ENCODE peak calls at places on chromosomes 12 and 14, in five cellular contexts. U is lower lobe of right lung; H is BJ; C is cardiac muscle cell; O is CD8-positive, alpha-beta T cell. T is an unnamed sample. For H3K27me3, the result is how much of the 10 kb centered on the place peaks cover.

GRCh38 chr12:22334696-22335290 is at the start of gene ST8SIA1:
- DNase-seq in O (peak), U (peak), H (no peak), C (peak), T (peak)

GRCh38 chr12:51937941-51938340 is 13.6 kb upstream of the ACVR1B start:
- DNase-seq in U (no peak), C (no peak), H (no peak), O (no peak), T (no peak)

GRCh38 chr14:68680541-68681051 is 112.3 kb downstream of the ZFP36L1 start:
- DNase-seq in U (no peak), C (no peak), H (peak), O (no peak), T (no peak)

GRCh38 chr14:105294142-105294597 is 6.6 kb downstream of the BRF1 start:
- DNase-seq in H (no peak), C (no peak), U (no peak), O (peak), T (peak)

GRCh38 chr14:50669441-50669986 is 1.4 kb upstream of the SAV1 start:
- DNase-seq in O (no peak), C (no peak), H (no peak), U (no peak), T (no peak)

GRCh38 chr12:70982991-70983390 is 62.5 kb upstream of the PTPRR start:
- DNase-seq in C (no peak), H (no peak), O (no peak), U (no peak), T (no peak)

GRCh38 chr12:76268267-76268666 is 79.9 kb downstream of the BBS10 start:
- DNase-seq in C (no peak), U (no peak), O (no peak), H (no peak), T (no peak)

GRCh38 chr14:49586673-49587460 is 687 bp upstream of the RPS29 start:
- DNase-seq in O (peak), C (peak), U (no peak), H (peak), T (no peak)

GRCh38 chr14:50533806-50534205 is 1.4 kb upstream of the MAP4K5 start:
- DNase-seq in O (no peak), U (no peak), C (no peak), H (no peak), T (no peak)

GRCh38 chr12:27236498-27236897 is 7.6 kb upstream of the STK38L start:
- DNase-seq in H (no peak), C (no peak), U (no peak), O (no peak), T (no peak)

GRCh38 chr12:98402081-98402480 is 113.3 kb upstream of the TMPO start:
- DNase-seq in O (no peak), C (no peak), H (no peak), U (no peak), T (no peak)

GRCh38 chr14:50875359-50876090 is 3.7 kb downstream of the ABHD12B start:
- DNase-seq in H (no peak), U (no peak), O (peak), C (no peak), T (no peak)

GRCh38 chr12:50633950-50634349 is 129.2 kb downstream of the DIP2B start:
- DNase-seq in U (no peak), C (no peak), H (no peak), O (no peak), T (no peak)

GRCh38 chr12:14893471-14894250 is 8.0 kb upstream of the MGP start:
- DNase-seq in C (no peak), U (no peak), H (no peak), O (no peak), T (no peak)

GRCh38 chr12:132723764-132724140 is 13.1 kb downstream of the PGAM5 start:
- DNase-seq in O (no peak), C (no peak), U (no peak), H (no peak), T (no peak)

GRCh38 chr12:94753071-94753779 is 102.9 kb upstream of the TMCC3 start:
- DNase-seq in H (no peak), U (no peak), O (no peak), C (no peak), T (no peak)

GRCh38 chr12:117202556-117202955 is 12.3 kb upstream of the FBXO21 start:
- DNase-seq in C (no peak), H (no peak), O (no peak), U (peak), T (peak)

GRCh38 chr12:29171421-29172258 is 22.6 kb downstream of the FAR2 start:
- DNase-seq in O (no peak), H (no peak), C (no peak), U (peak), T (peak)

GRCh38 chr12:124713041-124713435 is 145.6 kb upstream of the NCOR2 start:
- DNase-seq in U (peak), O (no peak), C (no peak), H (no peak), T (peak)

GRCh38 chr12:126033746-126034145 is 968.5 kb downstream of the AACS start:
- DNase-seq in H (no peak), O (no peak), C (no peak), U (no peak), T (no peak)

GRCh38 chr12:13211859-13212664 is 15.5 kb downstream of the EMP1 start:
- DNase-seq in H (no peak), O (peak), C (peak), U (no peak), T (no peak)

GRCh38 chr14:60634153-60634552 is 15.1 kb downstream of the SIX1 start:
- DNase-seq in O (no peak), H (no peak), C (no peak), U (no peak), T (no peak)

GRCh38 chr12:124736115-124737039 is 127.3 kb downstream of the SCARB1 start:
- DNase-seq in H (no peak), U (no peak), O (no peak), C (no peak), T (no peak)

GRCh38 chr12:89697256-89697655 is 11.4 kb downstream of the ATP2B1 start:
- DNase-seq in O (no peak), C (no peak), H (no peak), U (no peak), T (no peak)

GRCh38 chr14:92783813-92784431 is 10.2 kb upstream of the GOLGA5 start:
- DNase-seq in O (peak), U (no peak), H (no peak), C (peak), T (no peak)

GRCh38 chr12:101935769-101936741 is 58.7 kb downstream of the DRAM1 start:
- DNase-seq in U (no peak), O (no peak), H (peak), C (peak), T (no peak)

DNA sequence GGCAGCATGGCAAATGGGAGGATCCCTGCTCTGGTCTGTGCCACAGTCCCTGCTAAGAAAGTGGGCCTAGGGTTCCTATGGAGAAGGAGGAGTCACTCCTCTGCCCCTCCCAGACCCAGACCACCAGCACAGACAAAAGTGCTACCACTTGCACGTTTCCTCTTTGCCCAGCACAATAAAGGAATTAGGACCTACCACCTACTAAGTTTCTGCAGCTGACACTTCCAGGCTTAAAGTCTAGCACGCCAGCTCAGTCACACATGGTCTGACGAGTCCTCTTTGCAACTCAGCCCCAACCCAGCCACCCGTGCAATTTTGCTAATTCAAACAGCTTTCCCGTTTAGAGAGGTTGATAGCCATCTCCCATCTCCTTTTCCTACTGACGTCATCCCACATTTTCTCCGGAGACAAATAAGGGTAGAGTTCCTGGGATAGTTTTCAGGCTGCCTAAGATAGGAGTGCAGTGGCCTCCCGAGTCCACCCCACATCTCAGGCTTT is 66.2 kb upstream of the PTGR2 start:
- DNase-seq in O (peak), C (no peak), U (no peak), H (peak), T (peak)
- H3K27me3 ChIP-seq in O (under half), C (under half), U (under half), H (under half), T (under half)

DNA sequence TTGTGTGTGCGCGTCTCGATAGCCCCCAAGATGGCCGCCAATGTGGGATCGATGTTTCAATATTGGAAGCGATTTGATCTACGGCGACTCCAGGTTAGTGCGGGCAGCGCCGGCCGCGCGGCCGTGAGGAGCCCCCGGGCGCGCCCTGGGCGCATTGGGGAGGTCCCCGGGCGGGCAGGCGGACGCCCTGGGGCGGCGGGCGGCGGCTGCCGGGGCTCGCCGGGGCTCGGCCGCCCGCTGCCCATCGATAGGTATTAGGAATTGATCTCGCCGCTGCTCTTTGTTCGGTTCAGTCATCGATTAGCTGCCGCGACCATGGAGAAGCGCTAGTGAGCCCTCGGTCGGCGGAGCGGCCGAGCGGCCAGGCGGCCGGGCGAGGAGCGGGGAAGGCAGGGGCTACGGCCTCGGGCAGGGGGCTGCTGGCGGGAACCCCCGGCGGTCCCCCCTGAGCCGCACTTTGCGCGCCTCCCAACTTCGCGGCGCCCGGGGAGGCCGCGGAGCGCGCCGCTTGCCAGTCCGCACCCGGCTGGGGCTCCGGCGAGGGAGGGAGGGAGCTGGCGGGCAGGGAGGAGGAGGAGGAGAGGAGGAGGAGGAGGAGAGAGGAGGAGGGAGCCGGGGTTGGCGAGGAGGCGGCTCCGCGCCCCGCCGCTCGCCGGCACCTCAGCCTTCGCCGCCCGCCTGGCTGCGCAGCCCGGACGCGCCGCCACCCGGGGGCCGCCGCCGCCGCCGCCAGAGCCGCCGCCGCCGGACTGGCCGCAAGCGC is 114.0 kb upstream of the MYL2 start:
- DNase-seq in C (peak), H (no peak), U (no peak), O (no peak), T (peak)
- H3K27me3 ChIP-seq in C (half or more), H (under half), U (half or more), O (under half), T (half or more)

GRCh38 chr12:53793221-53793620 is 41.4 kb upstream of the CISTR start:
- DNase-seq in O (no peak), U (no peak), H (no peak), C (no peak), T (no peak)

GRCh38 chr12:53798575-53798974 is 46.8 kb upstream of the CISTR start:
- DNase-seq in H (no peak), C (no peak), O (no peak), U (no peak), T (no peak)

GRCh38 chr12:53791735-53792326 is 40.1 kb upstream of the CISTR start:
- DNase-seq in O (peak), H (no peak), U (no peak), C (no peak), T (no peak)

GRCh38 chr12:53795927-53796326 is 44.1 kb upstream of the CISTR start:
- DNase-seq in O (no peak), U (no peak), H (no peak), C (no peak), T (no peak)
- H3K27me3 ChIP-seq in O (under half), U (under half), H (under half), C (half or more), T (under half)

DNA sequence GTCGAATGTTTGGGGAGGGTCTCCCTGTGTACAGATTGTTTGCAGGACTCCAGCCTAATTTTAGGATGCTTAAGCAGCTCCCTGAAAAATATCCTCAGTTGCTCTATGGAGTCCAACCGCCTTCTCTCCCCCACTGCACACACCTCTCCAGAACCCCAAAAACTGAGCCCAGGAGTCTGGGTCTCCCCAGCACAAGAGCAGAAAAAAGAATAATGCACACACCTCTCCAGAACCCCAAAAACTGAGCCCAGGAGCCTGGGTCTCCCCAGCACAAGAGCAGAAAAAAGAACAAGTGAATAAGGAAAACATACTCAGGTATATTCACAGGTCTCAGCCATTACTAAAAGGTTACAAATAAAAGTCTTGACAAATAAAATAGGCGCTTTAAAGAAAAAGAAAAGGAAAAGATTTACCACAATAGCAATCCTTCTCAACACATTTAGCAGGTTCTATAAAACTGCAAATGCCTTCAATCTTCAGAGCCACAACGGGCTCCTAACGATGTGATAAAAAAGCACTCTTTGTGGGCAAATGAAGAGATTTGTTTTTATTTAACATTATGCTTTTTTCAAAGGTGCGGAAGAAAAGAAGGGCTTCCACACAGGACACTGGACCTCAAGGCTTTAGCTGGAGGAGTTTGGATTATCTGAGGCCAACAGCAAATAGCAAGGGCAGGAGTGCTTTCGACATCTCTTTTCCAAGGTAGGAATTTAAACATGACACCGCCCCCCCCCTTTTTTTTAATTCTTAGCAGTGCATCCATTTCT is 8.2 kb downstream of the BCL11B start:
- DNase-seq in O (no peak), C (no peak), H (no peak), U (no peak), T (no peak)
- H3K27me3 ChIP-seq in O (under half), C (under half), H (under half), U (half or more), T (under half)

GRCh38 chr14:96587823-96588385 is 85.7 kb downstream of the PAPOLA start:
- DNase-seq in H (no peak), U (no peak), C (no peak), O (no peak), T (peak)
- H3K27me3 ChIP-seq in H (under half), U (under half), C (under half), O (under half), T (under half)

DNA sequence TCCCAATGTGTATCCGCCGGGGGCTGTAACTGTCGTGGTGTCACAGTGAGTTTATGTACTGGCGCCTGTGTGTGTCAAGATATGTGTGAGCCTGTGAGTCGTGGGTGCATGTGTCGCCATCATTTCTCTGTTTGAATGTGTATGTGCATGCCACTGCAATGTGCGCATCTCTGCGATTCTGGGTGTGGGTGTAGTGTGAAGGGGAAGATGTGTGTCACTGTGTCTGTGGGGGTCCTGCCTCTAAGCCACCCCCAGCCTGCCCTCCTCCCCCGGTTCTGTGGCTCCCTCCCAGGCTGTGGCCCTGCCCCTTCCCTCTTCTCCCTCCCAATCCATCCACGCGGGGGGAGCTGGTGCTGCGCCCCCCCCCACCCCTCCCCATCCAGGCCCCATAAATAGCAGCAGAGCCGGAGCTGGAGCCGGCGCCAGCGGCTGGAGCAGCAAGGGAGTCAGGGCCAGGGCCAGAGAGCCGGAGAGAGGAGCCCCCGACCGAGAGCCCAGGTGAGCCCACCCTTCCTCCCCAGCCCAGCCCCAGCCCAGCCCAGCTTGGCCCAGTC is at the start of gene CPNE6:
- DNase-seq in O (no peak), H (no peak), U (peak), C (no peak), T (peak)
- H3K27me3 ChIP-seq in O (under half), H (under half), U (under half), C (under half), T (under half)

GRCh38 chr12:109010259-109010658 is 10.6 kb downstream of the SVOP start:
- DNase-seq in C (no peak), O (no peak), U (no peak), H (no peak), T (no peak)
- H3K27me3 ChIP-seq in C (under half), O (under half), U (under half), H (under half), T (under half)

T was measured in spleen.